ENCODE peak calls at places on chromosome 21, in four cellular contexts. One of them, this sample, is unnamed.

GRCh38 chr21:43699933-43700599 is 18.9 kb upstream of the PDXK start:
- DNase-seq in A549: no peak
- DNase-seq in gastrocnemius medialis: no peak
- DNase-seq in sigmoid colon: no peak
- DNase-seq in this sample: no peak

GRCh38 chr21:38219049-38219628 is 37.7 kb upstream of the KCNJ15 start:
- DNase-seq in A549: peak; percentile 70
- DNase-seq in gastrocnemius medialis: peak; percentile 17
- DNase-seq in sigmoid colon: peak; percentile 84
- DNase-seq in this sample: peak; percentile 72

GRCh38 chr21:20968391-20968790 is 29.8 kb upstream of the NCAM2 start:
- DNase-seq in A549: no peak
- DNase-seq in gastrocnemius medialis: no peak
- DNase-seq in sigmoid colon: no peak
- DNase-seq in this sample: no peak

GRCh38 chr21:34732388-34732821 is 63.6 kb downstream of the CLIC6 start:
- DNase-seq in A549: no peak
- DNase-seq in gastrocnemius medialis: no peak
- DNase-seq in sigmoid colon: no peak
- DNase-seq in this sample: no peak

GRCh38 chr21:27693376-27693775 is 726.5 kb upstream of the ADAMTS5 start:
- DNase-seq in A549: no peak
- DNase-seq in gastrocnemius medialis: no peak
- DNase-seq in sigmoid colon: no peak
- DNase-seq in this sample: no peak

GRCh38 chr21:14071902-14072734 is 138.6 kb downstream of the LIPI start:
- DNase-seq in A549: no peak
- DNase-seq in gastrocnemius medialis: no peak
- DNase-seq in sigmoid colon: no peak
- DNase-seq in this sample: peak; percentile 72

GRCh38 chr21:34946385-34947121 is 102.5 kb downstream of the RUNX1 start:
- DNase-seq in A549: no peak
- DNase-seq in gastrocnemius medialis: no peak
- DNase-seq in sigmoid colon: no peak
- DNase-seq in this sample: no peak

GRCh38 chr21:36661511-36662309 is 37.2 kb upstream of the SIM2 start:
- DNase-seq in A549: peak; percentile 54
- DNase-seq in gastrocnemius medialis: no peak
- DNase-seq in sigmoid colon: no peak
- DNase-seq in this sample: no peak

GRCh38 chr21:16145052-16145451 is 415.3 kb downstream of the USP25 start:
- DNase-seq in A549: no peak
- DNase-seq in gastrocnemius medialis: no peak
- DNase-seq in sigmoid colon: no peak
- DNase-seq in this sample: no peak

GRCh38 chr21:35204850-35205564 is 155.9 kb upstream of the RUNX1 start:
- DNase-seq in A549: no peak
- DNase-seq in gastrocnemius medialis: no peak
- DNase-seq in sigmoid colon: peak; percentile 89
- DNase-seq in this sample: peak; percentile 19

GRCh38 chr21:36718951-36719501 is 20.1 kb downstream of the SIM2 start:
- DNase-seq in A549: no peak
- DNase-seq in gastrocnemius medialis: no peak
- DNase-seq in sigmoid colon: peak; percentile 61
- DNase-seq in this sample: no peak

GRCh38 chr21:34968414-34969333 is 80.4 kb downstream of the RUNX1 start:
- DNase-seq in A549: no peak
- DNase-seq in gastrocnemius medialis: no peak
- DNase-seq in sigmoid colon: no peak
- DNase-seq in this sample: no peak

GRCh38 chr21:44365251-44365966 is 12.0 kb downstream of the TRPM2 start:
- DNase-seq in A549: no peak
- DNase-seq in gastrocnemius medialis: no peak
- DNase-seq in sigmoid colon: peak; percentile 56
- DNase-seq in this sample: peak; percentile 68

GRCh38 chr21:36260802-36261201 is 59.2 kb upstream of the MORC3 start:
- DNase-seq in A549: no peak
- DNase-seq in gastrocnemius medialis: no peak
- DNase-seq in sigmoid colon: no peak
- DNase-seq in this sample: no peak

GRCh38 chr21:44428281-44428942 is 26.9 kb upstream of the LRRC3 start:
- DNase-seq in A549: peak; percentile 83
- DNase-seq in gastrocnemius medialis: no peak
- DNase-seq in sigmoid colon: peak; percentile 30
- DNase-seq in this sample: no peak

GRCh38 chr21:38699048-38699447 is 106.7 kb upstream of the ETS2 start:
- DNase-seq in A549: no peak
- DNase-seq in gastrocnemius medialis: no peak
- DNase-seq in sigmoid colon: no peak
- DNase-seq in this sample: no peak

GRCh38 chr21:46608672-46609111 is 3.8 kb upstream of the S100B start:
- DNase-seq in A549: no peak
- DNase-seq in gastrocnemius medialis: no peak
- DNase-seq in sigmoid colon: no peak
- DNase-seq in this sample: no peak

GRCh38 chr21:34801519-34802132 is 132.8 kb downstream of the CLIC6 start:
- DNase-seq in A549: peak; percentile 46
- DNase-seq in gastrocnemius medialis: no peak
- DNase-seq in sigmoid colon: no peak
- DNase-seq in this sample: no peak

GRCh38 chr21:38787461-38788274 is 18.1 kb upstream of the ETS2 start:
- DNase-seq in A549: peak; percentile 90
- DNase-seq in gastrocnemius medialis: no peak
- DNase-seq in sigmoid colon: no peak
- DNase-seq in this sample: no peak

GRCh38 chr21:43311303-43311817 is 115.6 kb downstream of the SIK1 start:
- DNase-seq in A549: no peak
- DNase-seq in gastrocnemius medialis: no peak
- DNase-seq in sigmoid colon: no peak
- DNase-seq in this sample: no peak

GRCh38 chr21:26843912-26844257 is 1.3 kb downstream of the ADAMTS1 start:
- DNase-seq in A549: peak; percentile 33
- DNase-seq in gastrocnemius medialis: no peak
- DNase-seq in sigmoid colon: no peak
- DNase-seq in this sample: no peak

DNA sequence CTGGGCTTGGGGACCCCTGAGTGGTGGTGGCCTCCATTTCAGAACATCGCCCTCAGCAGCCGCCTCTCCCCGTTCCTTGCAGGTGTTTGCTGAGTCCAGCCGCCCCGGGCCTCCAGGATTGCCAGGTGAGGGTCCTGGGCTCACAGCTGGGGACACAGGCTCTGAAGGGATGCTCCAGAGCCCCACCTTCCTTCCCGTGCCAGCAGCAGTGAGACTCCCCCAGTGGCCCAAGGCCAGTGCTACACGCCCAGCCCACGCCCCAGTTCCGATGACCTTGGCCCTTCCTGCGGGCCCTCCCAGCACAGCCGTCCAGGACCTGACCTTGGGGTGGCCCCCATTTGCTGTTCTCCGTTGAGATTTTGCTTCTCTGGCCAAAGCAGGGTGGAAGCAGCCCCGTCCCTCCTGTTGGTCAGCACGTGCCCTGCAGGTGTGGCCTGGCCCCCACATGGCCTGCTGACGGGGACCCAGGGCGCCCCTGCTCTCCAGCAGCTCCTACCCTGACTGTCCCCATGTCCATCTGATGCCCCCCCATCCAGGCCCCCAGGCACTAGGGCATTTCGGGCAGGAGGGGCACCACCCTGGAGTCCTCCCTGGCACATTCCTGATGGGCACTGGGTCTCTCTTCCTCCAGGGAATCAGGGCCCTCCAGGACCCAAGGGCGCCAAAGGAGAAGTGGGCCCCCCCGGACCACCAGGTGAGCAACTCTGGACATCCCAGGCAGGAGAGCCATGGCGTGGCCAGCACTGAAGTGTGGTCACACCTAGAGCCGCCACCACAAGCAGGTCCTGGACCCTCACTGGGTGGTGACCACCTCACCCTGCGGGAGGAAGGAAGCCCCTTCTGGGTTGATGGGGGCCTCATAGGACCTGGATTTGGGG is 45.0 kb downstream of the SLC19A1 start:
- DNase-seq in A549: no peak
- DNase-seq in gastrocnemius medialis: no peak
- DNase-seq in sigmoid colon: peak; percentile 57
- DNase-seq in this sample: peak; percentile 76
- TF ChIP-seq CTCF in A549: no peak
- TF ChIP-seq CTCF in gastrocnemius medialis: no peak
- TF ChIP-seq CTCF in sigmoid colon: no peak
- TF ChIP-seq CTCF in this sample: no peak

GRCh38 chr21:39882186-39882882 is 15.1 kb downstream of the PCP4 start:
- DNase-seq in A549: no peak
- DNase-seq in gastrocnemius medialis: no peak
- DNase-seq in sigmoid colon: no peak
- DNase-seq in this sample: no peak
- H3K4me3 ChIP-seq in A549: no peak overlapping the region
- H3K4me3 ChIP-seq in gastrocnemius medialis: no peak overlapping the region
- H3K4me3 ChIP-seq in sigmoid colon: no peak overlapping the region
- H3K4me3 ChIP-seq in this sample: no peak overlapping the region

DNA sequence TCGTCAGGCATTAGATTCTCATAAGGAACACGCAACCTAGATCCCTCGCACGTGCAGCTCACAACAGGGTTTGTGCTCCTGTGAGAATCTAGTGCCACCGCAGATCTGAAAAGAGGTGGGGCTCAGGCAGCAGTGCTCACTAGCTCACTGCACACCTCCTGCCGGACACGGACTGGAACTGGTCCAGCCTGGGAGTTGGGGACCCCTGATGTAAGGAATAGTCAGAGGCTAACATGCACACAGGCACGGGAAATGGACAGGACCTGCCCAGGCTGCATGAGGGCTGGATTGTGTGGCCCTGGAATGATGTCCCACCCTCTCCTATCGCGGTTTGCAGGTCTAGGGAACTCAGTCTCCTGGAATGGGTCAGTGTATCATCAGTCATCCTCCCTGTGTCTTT is 23.2 kb upstream of the MX1 start:
- DNase-seq in A549: no peak
- DNase-seq in gastrocnemius medialis: no peak
- DNase-seq in sigmoid colon: no peak
- DNase-seq in this sample: no peak
- TF ChIP-seq POLR2A in A549: no peak
- TF ChIP-seq POLR2A in gastrocnemius medialis: no peak
- TF ChIP-seq POLR2A in sigmoid colon: no peak
- TF ChIP-seq POLR2A in this sample: no peak

DNA sequence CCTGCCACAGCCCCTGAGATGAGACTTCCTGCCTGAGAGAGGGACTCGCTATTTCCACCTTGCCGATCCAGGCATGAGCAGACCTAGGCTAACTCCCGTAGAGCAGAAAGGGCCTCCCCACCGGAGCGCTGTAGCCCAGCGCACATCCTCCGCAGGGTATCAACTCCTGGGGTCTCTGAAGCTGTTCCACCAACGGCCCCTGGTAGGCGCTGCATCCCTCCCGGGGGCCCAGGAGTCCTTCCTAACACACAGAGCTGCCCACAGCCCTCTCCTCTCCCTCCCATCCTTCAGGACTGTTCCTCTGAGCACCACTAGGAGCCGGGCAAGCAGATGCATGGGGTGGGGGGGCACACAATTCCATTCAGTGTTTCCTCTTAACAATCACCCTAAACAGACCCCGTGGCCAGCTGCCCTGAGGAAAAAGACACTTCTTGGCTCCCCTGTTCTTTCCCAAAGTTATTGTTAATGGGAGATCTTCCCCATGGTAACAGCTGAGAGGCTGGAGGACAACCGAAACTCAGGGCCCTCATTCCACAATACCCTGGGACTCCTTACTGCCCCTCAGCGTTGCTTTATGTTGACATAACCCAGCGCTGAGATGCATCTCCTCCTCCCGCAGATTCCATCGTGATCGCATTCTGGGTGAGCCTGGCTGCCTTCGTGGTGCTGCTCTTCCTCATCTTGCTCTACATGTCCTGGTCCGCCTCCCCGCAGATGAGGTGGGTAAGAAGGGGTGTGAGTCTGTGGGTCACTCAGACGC is 7.5 kb downstream of the MRAP start:
- DNase-seq in A549: peak; percentile 17
- DNase-seq in gastrocnemius medialis: no peak
- DNase-seq in sigmoid colon: no peak
- DNase-seq in this sample: no peak
- TF ChIP-seq CTCF in A549: no peak
- TF ChIP-seq CTCF in gastrocnemius medialis: no peak
- TF ChIP-seq CTCF in sigmoid colon: peak; percentile 21
- TF ChIP-seq CTCF in this sample: no peak